ENCODE peak calls at places on chromosomes 11 and 22, in nine cellular contexts. P is fibroblast of lung; D is amygdala; X is brain pericyte; U is naive thymus-derived CD4-positive, alpha-beta T cell; W is tibial nerve; O is activated CD4-positive, CD25-positive, alpha-beta regulatory T cell; S is ELR; E is aorta. V is an unnamed sample.

GRCh38 chr11:15113381-15113780 is 1.3 kb upstream of the INSC start:
- DNase-seq in P (no peak), D (no peak), X (no peak), U (no peak), W (no peak), O (no peak), S (no peak), E (no peak), V (no peak)

GRCh38 chr11:120704256-120704750 is 192.8 kb downstream of the GRIK4 start:
- DNase-seq in P (no peak), D (no peak), X (no peak), U (no peak), W (no peak), O (no peak), S (no peak), E (no peak), V (no peak)

GRCh38 chr11:15783619-15784018 is 572.7 kb downstream of the SOX6 start:
- DNase-seq in P (no peak), D (no peak), X (no peak), U (no peak), W (no peak), O (no peak), S (no peak), E (no peak), V (no peak)

GRCh38 chr22:31944700-31945477 is 554 bp downstream of the YWHAH start:
- DNase-seq in P (peak), D (no peak), X (no peak), U (no peak), W (peak), O (peak), S (peak), E (peak), V (peak)

GRCh38 chr11:80532633-80533232 is 1091.9 kb upstream of the TENM4 start:
- DNase-seq in P (no peak), D (no peak), X (no peak), U (no peak), W (no peak), O (no peak), S (no peak), E (peak), V (no peak)

GRCh38 chr22:49206281-49206680 is 621.4 kb downstream of the BRD1 start:
- DNase-seq in P (no peak), D (no peak), X (no peak), U (no peak), W (no peak), O (no peak), S (no peak), E (peak), V (no peak)

GRCh38 chr11:114281388-114281956 is 14.7 kb upstream of the NNMT start:
- DNase-seq in P (no peak), D (no peak), X (no peak), U (no peak), W (no peak), O (no peak), S (no peak), E (no peak), V (no peak)

GRCh38 chr11:121479355-121479754 is 26.6 kb upstream of the SORL1-AS1 start:
- DNase-seq in P (no peak), D (no peak), X (no peak), U (no peak), W (no peak), O (no peak), S (no peak), E (no peak), V (no peak)

GRCh38 chr11:28140689-28141455 is 32.7 kb downstream of the METTL15 start:
- DNase-seq in P (no peak), D (no peak), X (no peak), U (no peak), W (no peak), O (no peak), S (no peak), E (no peak), V (no peak)